ENCODE peak calls at places on chromosomes 2 and 18, in five cellular contexts. D is BJ, P is transverse colon, A is body of pancreas, V is GM23338. H is an unnamed sample.
A peak's percentile ranks its signal among the peaks of the same experiment; 100 is the strongest.

GRCh38 chr2:236636714-236637485 is 67.3 kb downstream of the ACKR3 start:
- DNase-seq in D (no peak), P (no peak), A (no peak), V (no peak), H (no peak)

GRCh38 chr2:24220534-24221281 is 45.9 kb downstream of the FAM228A start:
- DNase-seq in D (no peak), P (no peak), A (no peak), V (no peak), H (no peak)

GRCh38 chr2:71571945-71572344 is 118.6 kb downstream of the DYSF start:
- DNase-seq in D (no peak), P (no peak), A (no peak), V (no peak), H (no peak)

GRCh38 chr2:237733677-237734300 is 64.8 kb upstream of the RBM44 start:
- DNase-seq in D (no peak), P (no peak), A (peak; percentile 66), V (peak; percentile 58), H (no peak)

GRCh38 chr2:68366083-68366560 is 1.0 kb downstream of the PLEK start:
- DNase-seq in D (no peak), P (peak; percentile 46), A (peak; percentile 23), V (no peak), H (no peak)

GRCh38 chr2:95115418-95115817 is 6.2 kb downstream of the MRPS5 start:
- DNase-seq in D (peak; percentile 7), P (peak; percentile 77), A (peak; percentile 80), V (peak; percentile 83), H (peak; percentile 42)

GRCh38 chr2:28576714-28577113 is 80.9 kb downstream of the PLB1 start:
- DNase-seq in D (no peak), P (no peak), A (no peak), V (no peak), H (no peak)

GRCh38 chr2:128606837-128607236 is 288.2 kb upstream of the HS6ST1 start:
- DNase-seq in D (no peak), P (no peak), A (no peak), V (no peak), H (no peak)

GRCh38 chr2:183227191-183227590 is 102.9 kb downstream of the NUP35 start:
- DNase-seq in D (no peak), P (no peak), A (no peak), V (no peak), H (no peak)

GRCh38 chr2:201639205-201639604 is 4.1 kb downstream of the TMEM237 start:
- DNase-seq in D (no peak), P (no peak), A (no peak), V (no peak), H (no peak)

GRCh38 chr18:48866028-48866733 is 84.6 kb downstream of the SMAD7 start:
- DNase-seq in D (no peak), P (peak; percentile 52), A (peak; percentile 80), V (no peak), H (peak; percentile 76)

GRCh38 chr2:180322781-180323180 is 315.7 kb upstream of the CWC22 start:
- DNase-seq in D (no peak), P (no peak), A (no peak), V (no peak), H (peak; percentile 34)

GRCh38 chr18:48805826-48806535 is 144.8 kb downstream of the SMAD7 start:
- DNase-seq in D (no peak), P (peak; percentile 5), A (no peak), V (no peak), H (no peak)

GRCh38 chr2:64212801-64213321 is 68.6 kb upstream of the PELI1 start:
- DNase-seq in D (no peak), P (no peak), A (no peak), V (peak; percentile 36), H (no peak)

GRCh38 chr2:216648105-216648504 is 14.9 kb downstream of the IGFBP2 start:
- DNase-seq in D (no peak), P (no peak), A (no peak), V (no peak), H (peak; percentile 79)

GRCh38 chr2:99403524-99403923 is 66.3 kb downstream of the EIF5B start:
- DNase-seq in D (no peak), P (no peak), A (no peak), V (peak; percentile 80), H (peak; percentile 40)
- TF ChIP-seq CTCF in D (no peak), P (no peak), A (no peak), V (peak; percentile 48), H (no peak)

DNA sequence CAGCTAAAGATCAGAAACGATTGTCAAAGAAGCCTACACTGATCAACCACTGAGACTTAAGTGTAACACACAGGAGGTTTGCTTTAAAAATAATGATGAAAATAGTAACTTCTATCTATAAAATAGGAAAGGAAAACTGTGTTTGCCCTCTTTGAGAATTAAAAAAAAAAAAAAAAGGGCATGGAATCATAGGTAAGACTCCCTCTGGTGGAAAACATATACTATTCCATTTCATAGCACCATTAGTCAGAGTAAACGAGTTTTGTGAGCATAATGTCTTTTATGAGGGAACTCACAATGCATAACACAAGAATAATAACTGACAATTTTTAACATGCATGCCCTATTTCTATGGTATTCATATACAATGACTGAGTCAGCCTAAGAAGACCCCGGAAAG is 36.3 kb downstream of the SLC35F5 start:
- DNase-seq in D (no peak), P (no peak), A (no peak), V (peak; percentile 34), H (peak; percentile 16)
- TF ChIP-seq CTCF in D (peak; percentile 43), P (peak; percentile 47), A (peak; percentile 20), V (no peak), H (peak; percentile 39)

DNA sequence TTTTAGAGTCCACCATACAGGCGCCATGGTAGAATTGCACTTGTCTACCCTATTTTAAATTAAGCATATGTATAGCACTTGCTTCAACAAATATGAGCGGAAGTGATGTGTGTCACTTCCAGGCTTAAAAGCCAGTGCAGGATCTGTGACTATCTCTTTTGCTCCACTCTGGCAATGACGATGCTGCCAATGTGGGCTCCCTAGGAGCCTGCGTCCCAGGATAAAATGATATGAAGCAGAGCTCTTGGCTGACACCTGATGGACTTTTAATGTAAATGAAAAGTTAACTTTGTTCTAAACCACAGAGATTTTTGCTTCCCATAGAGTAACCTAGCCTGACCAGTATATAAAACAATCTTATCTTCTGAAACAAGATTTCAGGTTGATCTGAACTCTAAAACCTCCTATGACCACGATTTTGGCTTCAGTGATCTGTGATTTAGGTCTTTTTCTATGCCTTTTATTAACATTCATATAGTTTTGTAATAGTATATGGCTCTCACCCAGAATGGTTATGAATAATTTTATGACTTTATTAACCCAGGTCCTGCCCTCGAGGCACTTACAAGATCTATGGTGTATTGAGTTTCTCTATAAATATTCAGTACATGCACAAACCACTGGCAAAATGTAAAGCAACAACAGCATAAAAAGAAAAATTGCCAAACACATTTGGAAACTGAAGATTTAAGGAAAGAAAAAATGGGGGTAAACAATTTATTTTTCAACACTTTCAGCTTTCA is 422.5 kb upstream of the PIK3C3 start:
- DNase-seq in D (no peak), P (no peak), A (no peak), V (peak; percentile 69), H (no peak)
- TF ChIP-seq CTCF in D (peak; percentile 2), P (no peak), A (no peak), V (peak; percentile 55), H (no peak)

GRCh38 chr2:85435986-85436835 is 17.7 kb downstream of the SH2D6 start:
- DNase-seq in D (no peak), P (no peak), A (no peak), V (peak; percentile 70), H (no peak)
- TF ChIP-seq CTCF in D (no peak), P (no peak), A (no peak), V (peak; percentile 31), H (no peak)

GRCh38 chr2:40244251-40245010 is 207.5 kb downstream of the SLC8A1 start:
- DNase-seq in D (no peak), P (peak; percentile 55), A (peak; percentile 52), V (peak; percentile 85), H (peak; percentile 81)
- TF ChIP-seq CTCF in D (peak; percentile 74), P (peak; percentile 21), A (peak; percentile 31), V (peak; percentile 76), H (peak; percentile 71)

DNA sequence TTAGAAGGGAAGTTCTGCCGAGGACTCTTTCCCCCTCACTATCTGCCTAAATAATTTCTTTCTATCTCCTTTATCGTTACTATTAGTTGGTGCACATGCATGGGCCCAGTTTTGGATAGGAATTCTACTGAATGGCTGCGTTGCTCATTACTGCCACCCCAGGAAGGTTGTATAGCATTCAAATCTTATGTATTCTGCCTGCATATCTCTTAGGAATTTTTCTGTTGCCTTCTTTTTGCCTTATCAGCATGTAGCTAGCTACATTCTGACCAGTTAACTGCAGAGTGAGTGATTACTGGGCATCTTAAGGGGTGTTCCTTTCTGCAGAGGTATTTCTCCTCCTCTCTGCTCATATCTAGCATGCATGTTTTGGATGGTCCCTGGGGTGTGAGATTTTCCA is 239.6 kb downstream of the TDRD15 start:
- DNase-seq in D (no peak), P (no peak), A (no peak), V (no peak), H (no peak)
- TF ChIP-seq CTCF in D (no peak), P (no peak), A (no peak), V (no peak), H (no peak)

GRCh38 chr2:166960702-166961101 is 72.4 kb downstream of the XIRP2 start:
- DNase-seq in D (no peak), P (no peak), A (no peak), V (no peak), H (no peak)
- TF ChIP-seq CTCF in D (no peak), P (no peak), A (no peak), V (no peak), H (no peak)

DNA sequence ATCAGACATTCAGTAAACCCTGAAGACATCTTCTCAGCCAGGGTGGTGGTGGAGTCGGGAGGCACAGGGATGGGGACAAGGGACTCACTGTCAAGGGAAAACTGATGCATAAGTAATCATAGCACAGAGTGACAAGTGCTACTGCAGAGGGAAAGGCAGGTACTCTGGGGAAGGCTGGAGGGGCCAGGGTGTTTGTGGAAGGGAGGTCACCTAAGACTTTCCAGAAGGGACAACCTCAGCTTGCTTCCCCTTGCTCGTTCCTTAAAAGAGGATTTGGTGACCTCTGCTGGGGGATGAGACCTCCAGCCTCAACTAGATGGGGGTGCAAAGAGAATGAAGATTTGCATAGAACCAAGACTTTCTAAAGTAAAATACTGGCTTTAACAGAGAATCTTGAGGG is 99.5 kb downstream of the SLC4A3 start:
- DNase-seq in D (no peak), P (no peak), A (no peak), V (peak; percentile 70), H (no peak)
- TF ChIP-seq CTCF in D (no peak), P (no peak), A (no peak), V (peak; percentile 75), H (no peak)

GRCh38 chr2:52428224-52428623 is 1339.4 kb upstream of the CHAC2 start:
- DNase-seq in D (no peak), P (no peak), A (no peak), V (peak; percentile 51), H (no peak)
- TF ChIP-seq CTCF in D (no peak), P (no peak), A (no peak), V (peak; percentile 45), H (no peak)

H was measured in foreskin fibroblast.